ENCODE peak calls at places on chromosome 1, in four cellular contexts. One of them, this sample, is unnamed.

GRCh38 chr1:67150931-67151330 is 15.3 kb upstream of the IL23R start:
- DNase-seq in DND-41: no peak
- DNase-seq in adrenal gland: no peak
- DNase-seq in tibial artery: no peak
- DNase-seq in this sample: no peak

GRCh38 chr1:37851782-37852210 is 7.6 kb downstream of the MTF1 start:
- DNase-seq in DND-41: no peak
- DNase-seq in adrenal gland: peak
- DNase-seq in tibial artery: no peak
- DNase-seq in this sample: no peak

GRCh38 chr1:244672961-244673695 is 20.2 kb downstream of the DESI2 start:
- DNase-seq in DND-41: no peak
- DNase-seq in adrenal gland: peak
- DNase-seq in tibial artery: no peak
- DNase-seq in this sample: no peak

GRCh38 chr1:242546849-242547724 is 22.6 kb upstream of the PLD5 start:
- DNase-seq in DND-41: no peak
- DNase-seq in adrenal gland: no peak
- DNase-seq in tibial artery: no peak
- DNase-seq in this sample: no peak

GRCh38 chr1:189751311-189751710 is 726.4 kb downstream of the BRINP3 start:
- DNase-seq in DND-41: no peak
- DNase-seq in adrenal gland: no peak
- DNase-seq in tibial artery: no peak
- DNase-seq in this sample: no peak

GRCh38 chr1:167105150-167105840 is 11.4 kb downstream of the STYXL2 start:
- DNase-seq in DND-41: no peak
- DNase-seq in adrenal gland: no peak
- DNase-seq in tibial artery: no peak
- DNase-seq in this sample: no peak

GRCh38 chr1:20538227-20538626 is 14.1 kb upstream of the FAM43B start:
- DNase-seq in DND-41: no peak
- DNase-seq in adrenal gland: no peak
- DNase-seq in tibial artery: no peak
- DNase-seq in this sample: no peak

GRCh38 chr1:222048030-222048632 is 306.2 kb upstream of the DUSP10 start:
- DNase-seq in DND-41: peak
- DNase-seq in adrenal gland: no peak
- DNase-seq in tibial artery: no peak
- DNase-seq in this sample: no peak

GRCh38 chr1:180881806-180882509 is 30.7 kb upstream of the KIAA1614 start:
- DNase-seq in DND-41: no peak
- DNase-seq in adrenal gland: no peak
- DNase-seq in tibial artery: no peak
- DNase-seq in this sample: no peak
- H3K27ac ChIP-seq in DND-41: no peak
- H3K27ac ChIP-seq in adrenal gland: no peak
- H3K27ac ChIP-seq in tibial artery: no peak
- H3K27ac ChIP-seq in this sample: no peak

GRCh38 chr1:198934901-198935301 is 296.1 kb downstream of the PTPRC start:
- DNase-seq in DND-41: peak
- DNase-seq in adrenal gland: no peak
- DNase-seq in tibial artery: no peak
- DNase-seq in this sample: no peak

GRCh38 chr1:198935371-198935921 is 296.6 kb downstream of the PTPRC start:
- DNase-seq in DND-41: peak
- DNase-seq in adrenal gland: peak
- DNase-seq in tibial artery: peak
- DNase-seq in this sample: peak

GRCh38 chr1:198933506-198933905 is 294.7 kb downstream of the PTPRC start:
- DNase-seq in DND-41: no peak
- DNase-seq in adrenal gland: no peak
- DNase-seq in tibial artery: no peak
- DNase-seq in this sample: no peak

GRCh38 chr1:198932351-198932991 is 293.6 kb downstream of the PTPRC start:
- DNase-seq in DND-41: peak
- DNase-seq in adrenal gland: no peak
- DNase-seq in tibial artery: no peak
- DNase-seq in this sample: no peak

GRCh38 chr1:198934414-198934813 is 295.6 kb downstream of the PTPRC start:
- DNase-seq in DND-41: no peak
- DNase-seq in adrenal gland: no peak
- DNase-seq in tibial artery: no peak
- DNase-seq in this sample: no peak
- H3K27ac ChIP-seq in DND-41: peak
- H3K27ac ChIP-seq in adrenal gland: peak
- H3K27ac ChIP-seq in tibial artery: no peak
- H3K27ac ChIP-seq in this sample: no peak

DNA sequence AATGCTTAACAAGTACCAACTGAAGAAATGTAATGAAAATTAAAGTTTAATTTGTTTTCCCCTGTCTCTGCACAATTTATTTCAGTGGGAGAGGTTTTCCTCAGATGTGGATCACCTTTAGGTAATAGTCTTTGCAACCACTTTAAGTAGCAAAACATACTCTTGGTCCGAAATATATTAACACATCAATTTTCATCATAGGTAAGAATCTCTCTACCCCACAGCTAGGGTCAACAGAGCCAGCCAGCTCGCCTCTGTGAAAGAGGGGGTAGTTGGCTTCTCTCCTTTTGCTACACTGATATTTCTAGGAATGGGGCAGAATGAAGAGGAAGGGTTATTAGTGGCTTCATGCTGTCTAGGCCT is 24.8 kb upstream of the MCL1 start:
- DNase-seq in DND-41: no peak
- DNase-seq in adrenal gland: no peak
- DNase-seq in tibial artery: no peak
- DNase-seq in this sample: no peak
- H3K27ac ChIP-seq in DND-41: no peak
- H3K27ac ChIP-seq in adrenal gland: peak
- H3K27ac ChIP-seq in tibial artery: peak
- H3K27ac ChIP-seq in this sample: peak

DNA sequence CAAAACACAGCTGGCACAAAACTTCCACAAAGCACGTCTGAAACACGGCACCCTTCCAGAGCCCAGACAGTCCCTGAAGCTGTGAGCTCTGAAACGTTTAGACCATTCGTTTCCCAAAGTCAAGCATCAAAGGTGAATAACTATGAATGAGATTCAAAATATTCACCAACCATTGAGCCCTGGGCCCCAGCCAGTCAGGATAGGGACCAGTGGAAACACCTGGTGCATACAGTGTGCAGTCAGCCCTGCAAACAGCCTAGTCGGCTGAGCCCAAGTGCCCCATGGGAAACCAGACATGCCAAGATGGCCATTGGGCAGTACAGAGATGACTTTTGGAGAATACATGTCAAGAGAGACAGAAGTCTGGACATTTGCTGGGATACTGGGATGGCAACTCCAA is 90.4 kb upstream of the EDN2 start:
- DNase-seq in DND-41: no peak
- DNase-seq in adrenal gland: no peak
- DNase-seq in tibial artery: no peak
- DNase-seq in this sample: no peak
- H3K27ac ChIP-seq in DND-41: peak
- H3K27ac ChIP-seq in adrenal gland: no peak
- H3K27ac ChIP-seq in tibial artery: no peak
- H3K27ac ChIP-seq in this sample: no peak

DNA sequence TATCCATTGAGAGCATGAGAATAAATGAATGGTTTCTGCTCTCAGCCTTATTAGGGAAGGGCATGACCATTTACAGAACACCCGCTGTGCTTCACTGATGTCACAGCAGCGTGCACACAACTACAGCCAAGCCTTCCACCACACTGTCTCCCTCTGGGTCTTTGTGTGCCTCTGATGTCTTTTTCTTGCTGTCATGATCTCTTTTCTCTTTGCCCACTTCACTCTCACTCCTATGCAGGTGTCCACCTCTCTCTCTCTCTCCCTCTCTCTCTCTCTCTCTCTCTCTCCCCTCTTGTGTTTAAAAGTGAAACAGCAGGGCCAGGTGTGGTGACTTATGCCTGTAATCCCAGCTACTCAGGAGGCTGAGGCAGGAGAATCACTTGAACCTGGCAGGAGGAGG is 232.5 kb upstream of the JUN start:
- DNase-seq in DND-41: no peak
- DNase-seq in adrenal gland: no peak
- DNase-seq in tibial artery: no peak
- DNase-seq in this sample: no peak
- H3K27ac ChIP-seq in DND-41: no peak
- H3K27ac ChIP-seq in adrenal gland: no peak
- H3K27ac ChIP-seq in tibial artery: no peak
- H3K27ac ChIP-seq in this sample: peak